ENCODE peak calls at places on chromosomes 12 and 14, in four cellular contexts. H is transverse colon, X is GM23338, N is endothelial cell of umbilical vein. I is an unnamed sample.
A peak's percentile ranks its signal among the peaks of the same experiment; 100 is the strongest.

GRCh38 chr14:68231832-68232642 is 412.5 kb downstream of the RAD51B start:
- DNase-seq in X (no peak), N (peak; percentile 77), H (no peak), I (no peak)

GRCh38 chr14:99681101-99681831 is 2.8 kb upstream of the CYP46A1 start:
- DNase-seq in X (no peak), H (no peak), N (no peak), I (no peak)

GRCh38 chr14:55713496-55713895 is 133.5 kb downstream of the KTN1 start:
- DNase-seq in H (no peak), N (no peak), X (no peak), I (no peak)

GRCh38 chr12:2449586-2449985 is 345.2 kb upstream of the FKBP4 start:
- DNase-seq in X (no peak), H (no peak), N (no peak), I (no peak)

GRCh38 chr12:12964255-12964654 is 12.3 kb upstream of the GPRC5D start:
- DNase-seq in N (no peak), X (no peak), H (no peak), I (no peak)

GRCh38 chr12:96255077-96255476 is 60.9 kb downstream of the ELK3 start:
- DNase-seq in N (peak; percentile 99), H (peak; percentile 38), X (no peak), I (no peak)

GRCh38 chr12:129964826-129965457 is 61.1 kb upstream of the TMEM132D start:
- DNase-seq in X (no peak), N (no peak), H (no peak), I (no peak)

GRCh38 chr12:11577658-11578260 is 71.7 kb upstream of the ETV6 start:
- DNase-seq in N (no peak), X (peak; percentile 4), H (no peak), I (no peak)

GRCh38 chr12:57625261-57626032 is 7.6 kb downstream of the B4GALNT1 start:
- DNase-seq in H (no peak), X (no peak), N (no peak), I (no peak)

GRCh38 chr12:90028620-90029051 is 320.0 kb upstream of the ATP2B1 start:
- DNase-seq in X (no peak), H (no peak), N (peak; percentile 69), I (no peak)

GRCh38 chr12:20194171-20194570 is 174.2 kb upstream of the PDE3A start:
- DNase-seq in N (peak; percentile 30), X (peak; percentile 87), H (no peak), I (no peak)

GRCh38 chr12:122841544-122842321 is 6.5 kb downstream of the HIP1R start:
- DNase-seq in X (peak; percentile 39), H (no peak), N (no peak), I (no peak)

GRCh38 chr14:49861923-49862673 is 9.5 kb upstream of the NEMF start:
- DNase-seq in H (peak; percentile 88), N (peak; percentile 93), X (peak; percentile 82), I (peak; percentile 88)

GRCh38 chr14:55448146-55448614 is 7.8 kb upstream of the TBPL2 start:
- DNase-seq in X (no peak), N (peak; percentile 96), H (peak; percentile 60), I (no peak)

GRCh38 chr14:99596071-99596627 is 7.9 kb downstream of the CCDC85C start:
- DNase-seq in N (peak; percentile 73), X (no peak), H (peak; percentile 61), I (peak; percentile 65)

GRCh38 chr12:53190108-53190729 is 9.5 kb upstream of the CSAD start:
- DNase-seq in H (peak; percentile 44), X (peak; percentile 91), N (peak; percentile 49), I (peak; percentile 43)

GRCh38 chr14:66709292-66709691 is 201.3 kb downstream of the GPHN start:
- DNase-seq in N (peak; percentile 52), H (no peak), X (no peak), I (no peak)

GRCh38 chr12:105287408-105287807 is 43.1 kb upstream of the C12orf75 start:
- DNase-seq in N (no peak), X (no peak), H (no peak), I (no peak)

GRCh38 chr14:33589334-33589733 is 361.5 kb downstream of the EGLN3 start:
- DNase-seq in X (no peak), H (no peak), N (no peak), I (peak; percentile 5)

DNA sequence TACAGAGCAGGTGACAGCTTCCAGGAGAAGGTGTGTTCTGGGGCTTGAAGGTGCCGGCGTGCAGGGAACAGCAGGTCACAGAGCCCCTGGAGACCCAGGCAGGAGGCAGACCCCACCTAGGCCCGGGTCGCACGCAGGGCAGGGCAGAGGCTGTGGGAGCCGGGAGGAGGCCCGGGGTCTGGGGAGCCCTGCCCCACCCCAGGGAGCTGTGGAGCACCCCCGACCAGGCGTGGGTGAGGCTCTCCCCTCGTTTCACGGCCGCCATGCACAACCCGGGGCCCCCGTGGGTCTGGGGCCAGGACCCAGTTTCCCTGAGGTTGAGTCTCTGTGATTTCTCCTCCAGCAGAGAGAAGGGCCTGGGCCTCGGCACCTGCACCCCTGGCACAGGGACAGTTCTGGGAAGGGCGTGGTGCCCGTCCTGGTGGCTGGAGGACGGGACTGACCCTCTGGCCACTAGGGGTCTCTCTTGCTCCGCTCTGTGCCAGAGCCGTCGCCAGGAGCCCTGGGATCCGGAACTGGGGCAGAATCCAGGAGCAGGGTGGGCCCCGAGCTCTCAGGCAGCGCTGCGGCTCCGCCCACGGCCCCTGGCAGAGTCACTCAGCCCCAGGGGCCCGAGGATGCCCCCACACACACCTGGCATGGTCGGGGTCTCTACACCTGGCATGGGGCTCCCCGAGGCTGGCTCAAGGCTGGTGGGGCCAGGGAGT is 75.2 kb upstream of the FBRSL1 start:
- DNase-seq in H (peak; percentile 85), X (peak; percentile 92), N (peak; percentile 51), I (peak; percentile 72)
- TF ChIP-seq POLR2AphosphoS5 in H (no peak), X (no peak), N (no peak), I (peak; percentile 71)

DNA sequence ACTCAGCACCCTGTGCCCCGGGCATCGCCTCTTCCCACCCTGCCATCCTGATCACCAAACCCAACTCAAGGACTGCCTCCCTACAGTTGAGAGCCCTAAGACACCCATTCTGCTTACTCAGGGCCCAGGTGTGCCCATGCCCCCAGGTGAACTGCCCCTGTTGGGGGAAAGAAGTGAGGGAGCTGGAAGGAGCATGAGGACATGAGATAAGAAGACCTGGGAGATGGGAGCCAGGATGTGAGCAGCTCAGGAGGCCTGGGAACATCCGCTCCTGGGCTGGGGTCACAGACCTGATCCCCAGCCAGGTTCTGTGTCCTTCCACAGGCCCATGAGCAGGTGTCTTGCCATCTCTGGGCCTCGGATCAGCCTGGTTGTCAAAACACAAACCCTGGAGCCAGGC is 6.6 kb downstream of the RAPGEF3 start:
- DNase-seq in X (no peak), N (no peak), H (no peak), I (no peak)
- H3K27ac ChIP-seq in X (no peak overlapping the region), N (no peak overlapping the region), H (no peak overlapping the region), I (peak overlapping the region; percentile 10)

DNA sequence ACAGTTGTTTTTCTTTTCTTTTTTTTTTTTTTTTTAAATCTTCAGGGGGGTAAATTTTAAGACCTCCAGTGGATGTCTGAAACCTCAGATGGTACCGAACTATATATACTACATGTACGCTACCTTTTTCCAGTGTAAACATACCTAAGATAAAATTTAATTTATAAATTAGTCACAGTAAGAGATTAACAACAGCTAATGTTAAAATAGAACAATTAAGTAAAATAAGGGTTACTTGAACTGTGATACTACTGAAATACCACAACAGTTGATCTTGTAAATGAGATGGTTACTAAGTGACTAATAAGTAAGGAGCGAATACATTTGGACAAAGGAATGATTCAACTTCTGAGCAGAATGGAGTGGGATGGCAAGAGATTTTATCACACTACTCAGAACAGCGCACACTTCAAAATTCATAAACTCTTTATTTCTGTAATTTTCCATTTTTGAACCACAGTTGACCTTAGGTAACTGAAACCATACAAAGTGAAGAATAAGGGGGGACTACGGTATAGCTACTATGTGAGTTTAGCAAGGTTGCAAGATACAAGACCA is 80.5 kb upstream of the PCED1B start:
- DNase-seq in H (no peak), X (no peak), N (peak; percentile 8), I (no peak)
- TF ChIP-seq CTCF in H (no peak), X (no peak), N (no peak), I (no peak)

GRCh38 chr12:93740721-93741120 is 63.5 kb downstream of the CRADD start:
- DNase-seq in H (no peak), X (peak; percentile 11), N (no peak), I (no peak)

GRCh38 chr12:93743229-93743998 is 66.2 kb downstream of the CRADD start:
- DNase-seq in X (peak; percentile 4), N (no peak), H (no peak), I (no peak)

GRCh38 chr12:93743999-93744689 is 67.0 kb downstream of the CRADD start:
- DNase-seq in N (no peak), H (no peak), X (no peak), I (no peak)

GRCh38 chr12:93741741-93742085 is 64.5 kb downstream of the CRADD start:
- DNase-seq in X (peak; percentile 97), N (no peak), H (no peak), I (no peak)

GRCh38 chr12:93742086-93742934 is 65.1 kb downstream of the CRADD start:
- DNase-seq in X (peak; percentile 70), H (peak; percentile 70), N (peak; percentile 80), I (peak; percentile 86)
- TF ChIP-seq POLR2AphosphoS5 in X (no peak), H (peak; percentile 66), N (peak; percentile 22), I (peak; percentile 98)